ENCODE peak calls at places on chromosomes 6 and 20, in seven cellular contexts. One of them, this sample, is unnamed.

GRCh38 chr20:46252352-46253091 is 55.8 kb downstream of the CDH22 start:
- DNase-seq in T-helper 22 cell: no peak
- DNase-seq in myocyte: no peak
- DNase-seq in cardiac septum: no peak
- DNase-seq in NCI-H2081 treated with DMSO at 0.1 percent for 48 hours: no peak
- DNase-seq in left ventricle myocardium superior: no peak
- DNase-seq in foreskin fibroblast: no peak
- DNase-seq in this sample: no peak

GRCh38 chr6:50145125-50145524 is 95.4 kb upstream of the DEFB112 start:
- DNase-seq in foreskin fibroblast: peak
- DNase-seq in left ventricle myocardium superior: no peak
- DNase-seq in NCI-H2081 treated with DMSO at 0.1 percent for 48 hours: no peak
- DNase-seq in myocyte: peak
- DNase-seq in T-helper 22 cell: no peak
- DNase-seq in cardiac septum: no peak
- DNase-seq in this sample: no peak

GRCh38 chr6:128069180-128069579 is 168.3 kb upstream of the THEMIS start:
- DNase-seq in foreskin fibroblast: peak
- DNase-seq in NCI-H2081 treated with DMSO at 0.1 percent for 48 hours: no peak
- DNase-seq in myocyte: no peak
- DNase-seq in left ventricle myocardium superior: no peak
- DNase-seq in cardiac septum: no peak
- DNase-seq in T-helper 22 cell: no peak
- DNase-seq in this sample: no peak

GRCh38 chr20:20456736-20457135 is 88.8 kb downstream of the INSM1 start:
- DNase-seq in left ventricle myocardium superior: no peak
- DNase-seq in cardiac septum: no peak
- DNase-seq in myocyte: no peak
- DNase-seq in T-helper 22 cell: no peak
- DNase-seq in NCI-H2081 treated with DMSO at 0.1 percent for 48 hours: no peak
- DNase-seq in foreskin fibroblast: no peak
- DNase-seq in this sample: no peak

GRCh38 chr6:31407699-31408098 is 4.3 kb downstream of the MICA start:
- DNase-seq in NCI-H2081 treated with DMSO at 0.1 percent for 48 hours: no peak
- DNase-seq in myocyte: peak
- DNase-seq in T-helper 22 cell: no peak
- DNase-seq in left ventricle myocardium superior: no peak
- DNase-seq in cardiac septum: no peak
- DNase-seq in foreskin fibroblast: peak
- DNase-seq in this sample: no peak

GRCh38 chr20:63735859-63736718 is at the start of gene LIME1:
- DNase-seq in T-helper 22 cell: peak
- DNase-seq in cardiac septum: peak
- DNase-seq in NCI-H2081 treated with DMSO at 0.1 percent for 48 hours: no peak
- DNase-seq in foreskin fibroblast: no peak
- DNase-seq in left ventricle myocardium superior: peak
- DNase-seq in myocyte: peak
- DNase-seq in this sample: no peak

GRCh38 chr6:73680289-73680688 is 15.7 kb upstream of the CD109 start:
- DNase-seq in NCI-H2081 treated with DMSO at 0.1 percent for 48 hours: no peak
- DNase-seq in left ventricle myocardium superior: no peak
- DNase-seq in cardiac septum: no peak
- DNase-seq in foreskin fibroblast: no peak
- DNase-seq in T-helper 22 cell: no peak
- DNase-seq in myocyte: no peak
- DNase-seq in this sample: no peak

GRCh38 chr6:119078449-119079287 is at the start of gene FAM184A:
- DNase-seq in left ventricle myocardium superior: peak
- DNase-seq in foreskin fibroblast: peak
- DNase-seq in T-helper 22 cell: peak
- DNase-seq in myocyte: peak
- DNase-seq in cardiac septum: peak
- DNase-seq in NCI-H2081 treated with DMSO at 0.1 percent for 48 hours: no peak
- DNase-seq in this sample: peak

GRCh38 chr6:148557796-148558457 is 188.9 kb upstream of the UST start:
- DNase-seq in cardiac septum: peak
- DNase-seq in foreskin fibroblast: no peak
- DNase-seq in left ventricle myocardium superior: no peak
- DNase-seq in T-helper 22 cell: no peak
- DNase-seq in NCI-H2081 treated with DMSO at 0.1 percent for 48 hours: no peak
- DNase-seq in myocyte: no peak
- DNase-seq in this sample: no peak

GRCh38 chr6:49551866-49552129 is 1.3 kb downstream of the C6orf141 start:
- DNase-seq in left ventricle myocardium superior: no peak
- DNase-seq in NCI-H2081 treated with DMSO at 0.1 percent for 48 hours: no peak
- DNase-seq in foreskin fibroblast: no peak
- DNase-seq in T-helper 22 cell: no peak
- DNase-seq in myocyte: no peak
- DNase-seq in cardiac septum: no peak
- DNase-seq in this sample: no peak

GRCh38 chr6:63997727-63998126 is 362.1 kb downstream of the PHF3 start:
- DNase-seq in T-helper 22 cell: no peak
- DNase-seq in NCI-H2081 treated with DMSO at 0.1 percent for 48 hours: no peak
- DNase-seq in myocyte: no peak
- DNase-seq in foreskin fibroblast: no peak
- DNase-seq in left ventricle myocardium superior: no peak
- DNase-seq in cardiac septum: no peak
- DNase-seq in this sample: no peak

GRCh38 chr20:57389695-57390603 is 1.2 kb upstream of the RBM38 start:
- DNase-seq in T-helper 22 cell: peak
- DNase-seq in myocyte: no peak
- DNase-seq in foreskin fibroblast: no peak
- DNase-seq in cardiac septum: no peak
- DNase-seq in NCI-H2081 treated with DMSO at 0.1 percent for 48 hours: no peak
- DNase-seq in left ventricle myocardium superior: no peak
- DNase-seq in this sample: peak

GRCh38 chr6:63636516-63636968 is 940 bp downstream of the PHF3 start:
- DNase-seq in left ventricle myocardium superior: peak
- DNase-seq in foreskin fibroblast: peak
- DNase-seq in cardiac septum: peak
- DNase-seq in T-helper 22 cell: peak
- DNase-seq in myocyte: peak
- DNase-seq in NCI-H2081 treated with DMSO at 0.1 percent for 48 hours: peak
- DNase-seq in this sample: peak

GRCh38 chr6:93222071-93222851 is 197.1 kb downstream of the EPHA7 start:
- DNase-seq in NCI-H2081 treated with DMSO at 0.1 percent for 48 hours: no peak
- DNase-seq in left ventricle myocardium superior: no peak
- DNase-seq in T-helper 22 cell: no peak
- DNase-seq in myocyte: no peak
- DNase-seq in cardiac septum: no peak
- DNase-seq in foreskin fibroblast: no peak
- DNase-seq in this sample: no peak

GRCh38 chr6:90818163-90818562 is 231.3 kb upstream of the MAP3K7 start:
- DNase-seq in left ventricle myocardium superior: no peak
- DNase-seq in NCI-H2081 treated with DMSO at 0.1 percent for 48 hours: no peak
- DNase-seq in T-helper 22 cell: no peak
- DNase-seq in cardiac septum: no peak
- DNase-seq in myocyte: peak
- DNase-seq in foreskin fibroblast: no peak
- DNase-seq in this sample: no peak

GRCh38 chr6:116596815-116597214 is 19.5 kb upstream of the RSPH4A start:
- DNase-seq in T-helper 22 cell: no peak
- DNase-seq in foreskin fibroblast: peak
- DNase-seq in left ventricle myocardium superior: no peak
- DNase-seq in NCI-H2081 treated with DMSO at 0.1 percent for 48 hours: no peak
- DNase-seq in myocyte: peak
- DNase-seq in cardiac septum: no peak
- DNase-seq in this sample: no peak

GRCh38 chr6:1409774-1410465 is 20.5 kb downstream of the FOXF2 start:
- DNase-seq in cardiac septum: peak
- DNase-seq in left ventricle myocardium superior: no peak
- DNase-seq in NCI-H2081 treated with DMSO at 0.1 percent for 48 hours: no peak
- DNase-seq in T-helper 22 cell: no peak
- DNase-seq in myocyte: no peak
- DNase-seq in foreskin fibroblast: no peak
- DNase-seq in this sample: no peak

GRCh38 chr6:157172830-157173536 is 150.3 kb downstream of the TMEM242 start:
- DNase-seq in left ventricle myocardium superior: no peak
- DNase-seq in foreskin fibroblast: peak
- DNase-seq in cardiac septum: no peak
- DNase-seq in myocyte: no peak
- DNase-seq in NCI-H2081 treated with DMSO at 0.1 percent for 48 hours: no peak
- DNase-seq in T-helper 22 cell: no peak
- DNase-seq in this sample: no peak

GRCh38 chr20:47181056-47181862 is 175.2 kb downstream of the ZMYND8 start:
- DNase-seq in cardiac septum: no peak
- DNase-seq in myocyte: peak
- DNase-seq in NCI-H2081 treated with DMSO at 0.1 percent for 48 hours: no peak
- DNase-seq in left ventricle myocardium superior: no peak
- DNase-seq in T-helper 22 cell: no peak
- DNase-seq in foreskin fibroblast: peak
- DNase-seq in this sample: no peak

GRCh38 chr20:33318096-33318429 is 35.0 kb downstream of the BPIFB1 start:
- DNase-seq in cardiac septum: no peak
- DNase-seq in T-helper 22 cell: no peak
- DNase-seq in foreskin fibroblast: no peak
- DNase-seq in myocyte: no peak
- DNase-seq in left ventricle myocardium superior: no peak
- DNase-seq in NCI-H2081 treated with DMSO at 0.1 percent for 48 hours: no peak
- DNase-seq in this sample: no peak

GRCh38 chr6:44228433-44228832 is 5.0 kb downstream of the SLC29A1 start:
- DNase-seq in NCI-H2081 treated with DMSO at 0.1 percent for 48 hours: no peak
- DNase-seq in left ventricle myocardium superior: no peak
- DNase-seq in T-helper 22 cell: no peak
- DNase-seq in cardiac septum: no peak
- DNase-seq in foreskin fibroblast: no peak
- DNase-seq in myocyte: no peak
- DNase-seq in this sample: no peak

GRCh38 chr20:22471156-22471836 is 113.1 kb downstream of the FOXA2 start:
- DNase-seq in NCI-H2081 treated with DMSO at 0.1 percent for 48 hours: no peak
- DNase-seq in foreskin fibroblast: no peak
- DNase-seq in cardiac septum: no peak
- DNase-seq in left ventricle myocardium superior: no peak
- DNase-seq in myocyte: no peak
- DNase-seq in T-helper 22 cell: no peak
- DNase-seq in this sample: no peak

GRCh38 chr6:85677243-85677956 is 34.7 kb upstream of the SYNCRIP start:
- DNase-seq in NCI-H2081 treated with DMSO at 0.1 percent for 48 hours: no peak
- DNase-seq in myocyte: peak
- DNase-seq in left ventricle myocardium superior: no peak
- DNase-seq in cardiac septum: no peak
- DNase-seq in T-helper 22 cell: no peak
- DNase-seq in foreskin fibroblast: peak
- DNase-seq in this sample: no peak

GRCh38 chr6:7628915-7629314 is 38.9 kb downstream of the SNRNP48 start:
- DNase-seq in foreskin fibroblast: peak
- DNase-seq in NCI-H2081 treated with DMSO at 0.1 percent for 48 hours: no peak
- DNase-seq in left ventricle myocardium superior: no peak
- DNase-seq in cardiac septum: no peak
- DNase-seq in myocyte: no peak
- DNase-seq in T-helper 22 cell: no peak
- DNase-seq in this sample: no peak

GRCh38 chr6:137968468-137968804 is 101.4 kb downstream of the TNFAIP3 start:
- DNase-seq in T-helper 22 cell: no peak
- DNase-seq in left ventricle myocardium superior: no peak
- DNase-seq in cardiac septum: no peak
- DNase-seq in NCI-H2081 treated with DMSO at 0.1 percent for 48 hours: no peak
- DNase-seq in myocyte: no peak
- DNase-seq in foreskin fibroblast: no peak
- DNase-seq in this sample: no peak

GRCh38 chr6:3825851-3826581 is 23.2 kb upstream of the FAM50B start:
- DNase-seq in foreskin fibroblast: peak
- DNase-seq in myocyte: peak
- DNase-seq in cardiac septum: peak
- DNase-seq in NCI-H2081 treated with DMSO at 0.1 percent for 48 hours: no peak
- DNase-seq in T-helper 22 cell: no peak
- DNase-seq in left ventricle myocardium superior: peak
- DNase-seq in this sample: peak

GRCh38 chr20:62927128-62927705 is 912 bp upstream of the DIDO1 start:
- DNase-seq in foreskin fibroblast: no peak
- DNase-seq in cardiac septum: no peak
- DNase-seq in NCI-H2081 treated with DMSO at 0.1 percent for 48 hours: no peak
- DNase-seq in left ventricle myocardium superior: no peak
- DNase-seq in myocyte: no peak
- DNase-seq in T-helper 22 cell: no peak
- DNase-seq in this sample: no peak

GRCh38 chr6:121592955-121593665 is 157.7 kb downstream of the GJA1 start:
- DNase-seq in NCI-H2081 treated with DMSO at 0.1 percent for 48 hours: no peak
- DNase-seq in myocyte: peak
- DNase-seq in T-helper 22 cell: no peak
- DNase-seq in cardiac septum: no peak
- DNase-seq in foreskin fibroblast: peak
- DNase-seq in left ventricle myocardium superior: no peak
- DNase-seq in this sample: no peak

GRCh38 chr6:128410584-128410983 is 109.8 kb downstream of the PTPRK start:
- DNase-seq in foreskin fibroblast: no peak
- DNase-seq in NCI-H2081 treated with DMSO at 0.1 percent for 48 hours: no peak
- DNase-seq in cardiac septum: no peak
- DNase-seq in myocyte: no peak
- DNase-seq in T-helper 22 cell: no peak
- DNase-seq in left ventricle myocardium superior: no peak
- DNase-seq in this sample: no peak

GRCh38 chr20:56690531-56691175 is 61.5 kb downstream of the TFAP2C start:
- DNase-seq in NCI-H2081 treated with DMSO at 0.1 percent for 48 hours: no peak
- DNase-seq in left ventricle myocardium superior: no peak
- DNase-seq in myocyte: no peak
- DNase-seq in T-helper 22 cell: no peak
- DNase-seq in foreskin fibroblast: no peak
- DNase-seq in cardiac septum: no peak
- DNase-seq in this sample: no peak

GRCh38 chr6:27293436-27294152 is 18.5 kb downstream of the POM121L2 start:
- DNase-seq in NCI-H2081 treated with DMSO at 0.1 percent for 48 hours: no peak
- DNase-seq in foreskin fibroblast: peak
- DNase-seq in T-helper 22 cell: no peak
- DNase-seq in myocyte: peak
- DNase-seq in cardiac septum: no peak
- DNase-seq in left ventricle myocardium superior: no peak
- DNase-seq in this sample: no peak

This sample was measured in Right ventricle myocardium superior.